ENCODE peak calls at places on chromosome 22, in four cellular contexts. M, H, Y and F are unnamed samples.

GRCh38 chr22:41780714-41781507 is 19.6 kb upstream of the CCDC134 start:
- DNase-seq in M (peak; percentile 87), H (peak; percentile 44), Y (peak; percentile 56), F (peak; percentile 80)

GRCh38 chr22:42170946-42171345 is 40.3 kb upstream of the CYP2D6 start:
- DNase-seq in M (no peak), H (no peak), Y (no peak), F (no peak)

GRCh38 chr22:35601743-35602633 is 15.1 kb downstream of the MB start:
- DNase-seq in M (no peak), H (no peak), Y (no peak), F (no peak)

GRCh38 chr22:31603081-31603525 is 58.9 kb downstream of the PISD start:
- DNase-seq in M (no peak), H (no peak), Y (no peak), F (no peak)

GRCh38 chr22:38104084-38104483 is 6.4 kb downstream of the BAIAP2L2 start:
- DNase-seq in M (peak; percentile 15), H (no peak), Y (no peak), F (peak; percentile 20)

GRCh38 chr22:48152154-48152775 is 1389.8 kb downstream of the TBC1D22A start:
- DNase-seq in M (no peak), H (no peak), Y (no peak), F (no peak)

GRCh38 chr22:37213218-37213855 is 1.1 kb upstream of the SSTR3 start:
- DNase-seq in M (no peak), H (no peak), Y (no peak), F (no peak)

GRCh38 chr22:35756722-35757121 is 39.0 kb downstream of the APOL5 start:
- DNase-seq in M (no peak), H (no peak), Y (no peak), F (no peak)

GRCh38 chr22:30320021-30320556 is 6.7 kb downstream of the TBC1D10A start:
- DNase-seq in M (no peak), H (no peak), Y (no peak), F (no peak)

GRCh38 chr22:40123387-40123786 is 54.3 kb upstream of the TNRC6B start:
- DNase-seq in M (no peak), H (peak; percentile 32), Y (no peak), F (no peak)

GRCh38 chr22:44261861-44262595 is 50.7 kb downstream of the SHISAL1 start:
- DNase-seq in M (no peak), H (peak; percentile 33), Y (no peak), F (no peak)

DNA sequence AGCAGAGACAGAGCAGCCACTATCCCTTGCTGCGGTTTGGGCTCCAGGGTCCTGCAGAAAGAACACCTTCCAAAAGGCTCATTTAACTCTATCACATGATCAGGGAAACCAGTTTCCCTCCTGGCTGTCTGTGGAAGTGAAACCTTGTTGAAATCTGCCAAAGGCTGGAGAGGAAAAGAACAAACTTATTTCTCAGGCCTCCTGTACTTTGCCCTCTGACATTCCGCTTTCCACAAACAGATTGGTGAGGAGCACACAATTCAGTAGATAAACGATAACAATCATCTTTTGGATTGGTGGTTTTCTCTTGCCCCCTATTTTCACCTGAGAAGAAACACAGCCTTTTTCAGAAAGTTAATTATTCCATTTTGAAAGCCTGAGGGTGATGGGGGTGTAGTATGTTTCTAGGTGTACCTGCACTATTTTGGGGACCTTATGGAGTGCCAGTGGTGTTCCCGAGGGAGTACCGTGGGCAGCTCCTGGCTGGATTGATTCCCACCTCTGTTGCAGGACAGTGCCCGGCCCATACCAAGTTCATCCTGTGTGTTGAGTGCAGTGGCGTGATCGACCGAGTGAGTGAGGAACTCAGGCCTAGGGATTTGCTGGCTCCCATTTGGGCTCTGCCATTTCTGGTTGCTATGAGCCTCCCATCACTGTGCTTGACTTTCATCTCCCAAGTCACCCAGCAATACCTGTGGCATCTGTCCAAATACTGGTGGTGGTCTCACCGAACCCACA is 102.0 kb downstream of the TBC1D22A start:
- DNase-seq in M (no peak), H (no peak), Y (peak; percentile 88), F (no peak)
- H3K4me3 ChIP-seq in M (no peak overlapping the region), H (no peak overlapping the region), Y (peak overlapping the region; percentile 43), F (no peak overlapping the region)

DNA sequence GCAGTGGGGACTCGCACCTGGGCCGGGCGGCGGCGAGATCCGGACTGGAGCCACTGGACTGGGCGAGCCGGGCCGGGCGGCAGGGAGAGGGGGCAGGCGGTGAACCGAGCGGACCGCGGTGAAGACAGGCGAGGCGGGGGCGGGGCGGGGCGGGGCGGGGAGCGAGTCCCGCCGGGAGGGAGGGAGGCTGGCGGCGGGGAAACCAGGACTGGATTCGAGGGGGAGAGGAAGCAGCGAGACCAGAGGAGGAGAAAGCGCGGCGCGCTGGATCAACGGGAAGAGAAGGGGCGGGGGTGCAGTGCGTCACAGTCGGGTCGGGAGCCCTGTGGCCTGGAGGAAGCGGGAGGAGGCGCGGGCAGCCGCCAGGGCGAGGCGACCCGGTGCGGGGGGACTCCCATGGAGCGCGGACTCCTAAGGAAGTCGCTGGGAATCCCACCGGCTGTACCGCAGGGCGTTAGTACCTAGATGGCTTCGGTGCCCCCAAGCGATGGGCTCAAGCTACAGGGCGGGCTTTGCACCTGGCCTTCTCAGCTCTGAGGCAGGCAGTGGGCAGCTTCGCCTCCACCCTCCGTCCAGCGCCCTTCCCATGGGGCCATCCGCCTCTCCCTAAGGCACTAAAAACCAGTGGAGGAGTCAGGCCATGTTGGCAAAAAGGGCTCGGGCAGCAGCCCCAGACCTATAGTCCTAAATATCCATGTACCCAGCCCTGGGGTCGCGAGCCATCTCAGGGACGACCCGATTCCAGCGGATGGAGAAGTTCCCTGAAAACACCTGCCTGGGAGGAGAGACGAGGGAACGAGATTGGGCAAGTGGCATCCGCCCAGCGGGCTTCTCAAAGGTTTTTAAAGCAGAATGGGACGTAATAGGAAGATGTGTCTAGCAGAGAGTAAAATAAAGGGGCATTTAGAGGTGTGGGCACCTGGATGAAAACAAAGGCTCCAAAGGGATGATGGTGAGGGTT is at the start of gene TMEM121B:
- DNase-seq in M (no peak), H (peak; percentile 79), Y (no peak), F (peak; percentile 54)
- H3K4me3 ChIP-seq in M (peak within 1 kb of the TSS; percentile 46), H (peak within 1 kb of the TSS; percentile 68), Y (peak within 1 kb of the TSS; percentile 40), F (peak within 1 kb of the TSS; percentile 43)

DNA sequence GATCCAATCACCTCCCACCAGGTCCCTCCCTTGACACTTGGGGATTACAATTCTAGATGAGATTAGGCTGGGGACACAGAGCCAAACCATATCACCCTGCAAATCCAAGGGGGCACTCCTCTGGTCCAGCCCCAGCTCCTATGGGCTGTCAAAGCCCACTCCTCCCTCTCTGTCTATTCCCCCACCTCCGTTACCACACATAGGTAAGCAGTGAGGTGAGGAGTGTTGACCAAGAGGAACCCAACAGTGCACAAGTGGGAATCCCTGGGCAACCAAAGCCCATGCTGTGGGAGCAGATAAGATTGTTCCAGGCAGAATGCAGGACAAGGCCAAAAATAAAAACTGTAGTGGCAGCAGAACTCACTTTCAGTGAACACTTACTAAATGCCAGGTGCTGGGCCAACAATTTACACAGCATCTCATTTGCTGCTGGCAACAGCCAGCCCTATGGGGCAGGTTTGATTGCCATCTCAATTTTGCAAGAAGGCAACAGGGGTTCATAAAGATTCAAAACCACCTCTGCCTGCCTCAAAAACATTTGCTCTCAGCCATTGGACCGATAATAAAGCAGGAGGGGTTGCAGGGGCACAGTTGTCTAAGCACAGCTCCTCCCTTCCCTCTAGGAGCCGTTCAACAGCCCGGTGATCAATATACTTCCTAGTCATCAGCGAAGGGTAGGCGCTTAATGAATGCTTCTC is 8.9 kb downstream of the SDF2L1 start:
- DNase-seq in M (no peak), H (no peak), Y (no peak), F (no peak)
- H3K4me3 ChIP-seq in M (peak overlapping the region; percentile 91), H (no peak overlapping the region), Y (peak overlapping the region; percentile 86), F (peak overlapping the region; percentile 80)

GRCh38 chr22:46677323-46678002 is 57.3 kb downstream of the GRAMD4 start:
- DNase-seq in M (no peak), H (no peak), Y (no peak), F (no peak)
- H3K4me3 ChIP-seq in M (no peak overlapping the region), H (no peak overlapping the region), Y (no peak overlapping the region), F (no peak overlapping the region)

GRCh38 chr22:28115426-28115825 is 196.4 kb upstream of the PITPNB start:
- DNase-seq in M (no peak), H (no peak), Y (no peak), F (no peak)
- H3K4me3 ChIP-seq in M (no peak overlapping the region), H (no peak overlapping the region), Y (no peak overlapping the region), F (no peak overlapping the region)

DNA sequence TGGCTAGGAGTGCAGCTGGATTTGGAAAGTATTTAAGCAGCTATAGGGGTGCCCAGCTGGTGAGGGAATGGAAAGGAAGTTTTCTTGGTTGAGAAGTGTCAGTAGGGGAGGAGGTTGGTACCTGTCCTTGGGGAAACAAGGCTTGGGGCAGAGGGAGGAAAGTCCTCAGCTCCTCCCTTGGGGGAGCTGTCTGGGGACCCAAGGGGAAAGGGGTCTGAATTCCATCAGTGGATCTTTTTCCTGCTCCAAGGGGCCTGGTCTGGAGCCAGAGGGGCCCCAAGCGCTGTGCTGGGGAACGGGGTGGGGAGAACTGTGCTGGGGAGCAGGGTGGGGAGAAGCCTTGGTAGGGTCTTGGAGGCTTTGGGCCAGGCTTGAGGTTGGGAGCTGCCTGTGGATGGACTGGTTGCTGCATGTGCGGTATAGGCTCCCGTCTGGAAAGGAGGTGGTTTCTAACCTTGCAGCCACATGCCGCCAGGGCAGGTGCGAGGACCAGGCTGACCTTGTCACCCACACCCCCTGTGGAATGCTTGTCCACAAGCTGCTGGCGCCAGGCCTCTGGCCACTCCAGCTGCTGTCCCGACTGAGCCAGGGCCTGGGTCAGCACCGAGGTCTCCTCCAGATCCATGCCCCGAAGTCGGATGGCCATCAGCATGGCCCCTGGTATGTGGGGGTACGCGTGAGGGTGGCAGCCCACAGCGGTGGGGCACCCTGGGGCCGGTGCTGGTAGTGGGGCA is 963 bp downstream of the TYMP start:
- DNase-seq in M (no peak), H (no peak), Y (no peak), F (no peak)
- H3K4me3 ChIP-seq in M (no peak overlapping the region), H (peak overlapping the region; percentile 40), Y (no peak overlapping the region), F (no peak overlapping the region)

GRCh38 chr22:46945481-46945880 is 183.0 kb downstream of the TBC1D22A start:
- DNase-seq in M (no peak), H (no peak), Y (no peak), F (no peak)

GRCh38 chr22:46937939-46938338 is 175.5 kb downstream of the TBC1D22A start:
- DNase-seq in M (no peak), H (no peak), Y (no peak), F (no peak)

GRCh38 chr22:46942816-46943783 is 180.7 kb downstream of the TBC1D22A start:
- DNase-seq in M (no peak), H (peak; percentile 40), Y (no peak), F (no peak)

GRCh38 chr22:46946383-46946965 is 184.0 kb downstream of the TBC1D22A start:
- DNase-seq in M (no peak), H (no peak), Y (no peak), F (no peak)

DNA sequence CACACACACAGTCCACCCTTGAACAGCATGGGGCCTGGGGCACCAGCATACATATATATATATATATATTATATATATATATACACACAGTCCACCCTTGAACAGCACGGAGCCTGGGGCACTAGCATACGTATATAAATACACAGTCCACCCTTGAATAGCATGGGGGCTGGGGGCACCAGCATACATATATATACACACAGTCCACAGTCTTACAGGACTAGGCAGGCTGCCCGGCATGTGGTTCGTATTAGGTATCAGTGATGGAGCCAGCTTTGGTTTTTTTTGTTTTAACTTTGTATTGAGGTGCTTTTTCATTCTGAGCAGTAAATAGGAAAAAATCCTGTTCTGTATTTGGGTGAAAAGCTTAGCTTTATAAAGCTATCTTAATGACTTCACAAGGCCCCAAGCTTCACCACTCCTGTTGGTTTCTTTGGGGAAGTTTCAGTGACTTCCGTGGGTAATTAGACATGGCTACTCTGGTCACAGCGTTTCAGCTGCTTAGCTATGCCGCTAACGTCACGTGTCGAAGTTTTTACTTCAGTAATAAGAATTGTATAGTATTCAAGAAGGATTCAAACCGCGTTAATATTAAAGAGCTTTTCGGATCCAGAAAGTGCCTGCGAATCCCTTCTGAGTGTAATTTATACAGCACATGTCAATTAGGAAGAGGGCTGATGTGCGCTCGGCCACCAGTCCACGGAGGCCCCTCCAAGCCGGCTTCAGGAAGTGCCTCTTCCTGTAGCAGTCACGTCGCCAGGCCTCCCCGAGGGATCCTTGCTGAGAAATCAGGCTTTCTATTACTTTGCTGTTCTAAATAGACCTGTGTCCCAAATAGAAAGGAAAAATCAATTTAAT is 179.7 kb downstream of the TBC1D22A start:
- DNase-seq in M (no peak), H (peak; percentile 50), Y (no peak), F (no peak)
- H3K4me3 ChIP-seq in M (no peak overlapping the region), H (no peak overlapping the region), Y (no peak overlapping the region), F (no peak overlapping the region)

GRCh38 chr22:23144926-23145906 is at the start of gene RAB36:
- DNase-seq in M (peak; percentile 100), H (peak; percentile 95), Y (peak; percentile 98), F (no peak)
- H3K4me3 ChIP-seq in M (peak within 1 kb of the TSS; percentile 71), H (peak within 1 kb of the TSS; percentile 39), Y (peak within 1 kb of the TSS; percentile 48), F (no peak within 1 kb of the TSS)